ENCODE peak calls at places on chromosomes 12 and 14, in six cellular contexts. H is cardiac septum, J is stromal cell of bone marrow, S is GM13976, Z is neural crest cell, P is iPS DF 6.9. K is an unnamed sample.

GRCh38 chr12:4824415-4824814 is 85.3 kb upstream of the KCNA1 start:
- DNase-seq in Z (no peak), H (no peak), P (no peak), J (peak), S (no peak), K (no peak)

GRCh38 chr14:64723691-64724577 is 19.7 kb downstream of the PLEKHG3 start:
- DNase-seq in J (no peak), S (no peak), P (no peak), Z (no peak), H (no peak), K (peak)

GRCh38 chr12:112017041-112017440 is 3.8 kb downstream of the ERP29 start:
- DNase-seq in S (no peak), J (no peak), Z (no peak), H (no peak), P (no peak), K (no peak)

GRCh38 chr14:32622742-32623141 is 293.6 kb downstream of the AKAP6 start:
- DNase-seq in J (no peak), H (no peak), S (no peak), Z (no peak), P (no peak), K (no peak)

GRCh38 chr14:67644428-67644827 is 24.7 kb downstream of the ARG2 start:
- DNase-seq in J (no peak), S (no peak), P (no peak), H (no peak), Z (no peak), K (no peak)

GRCh38 chr14:80388980-80389711 is 177.8 kb upstream of the DIO2 start:
- DNase-seq in J (peak), S (no peak), Z (no peak), P (no peak), H (no peak), K (no peak)

GRCh38 chr12:101839324-101840283 is 8.8 kb upstream of the GNPTAB start:
- DNase-seq in J (peak), P (peak), Z (peak), H (no peak), S (peak), K (peak)

GRCh38 chr14:24298892-24299254 is 707 bp downstream of the DHRS1 start:
- DNase-seq in S (no peak), P (no peak), H (no peak), J (peak), Z (no peak), K (no peak)

GRCh38 chr12:87848248-87848868 is 180.8 kb downstream of the C12orf50 start:
- DNase-seq in H (no peak), Z (peak), J (peak), P (no peak), S (peak), K (peak)

GRCh38 chr14:51401756-51402155 is 161.7 kb downstream of the TMX1 start:
- DNase-seq in P (no peak), H (no peak), S (no peak), J (no peak), Z (no peak), K (no peak)

GRCh38 chr12:89244536-89244935 is 107.8 kb downstream of the DUSP6 start:
- DNase-seq in H (no peak), P (no peak), J (no peak), Z (no peak), S (no peak), K (no peak)